ENCODE peak calls at places on chromosomes 5 and 9, in five cellular contexts. H is aorta, W is mesothelial cell of epicardium, B is heart right ventricle, C is left lung. S is an unnamed sample.

GRCh38 chr5:167304834-167305469 is 986.5 kb upstream of the WWC1 start:
- DNase-seq in H (no peak), W (no peak), B (no peak), C (no peak), S (no peak)

GRCh38 chr9:18923671-18924430 is 109.2 kb downstream of the SAXO1 start:
- DNase-seq in C (no peak), H (no peak), W (no peak), B (no peak), S (no peak)

GRCh38 chr9:69433426-69433825 is 108.4 kb downstream of the ENTREP1 start:
- DNase-seq in H (no peak), C (no peak), B (no peak), W (no peak), S (no peak)

GRCh38 chr9:111038336-111039202 is at the start of gene LPAR1:
- DNase-seq in H (peak), W (peak), B (peak), C (peak), S (peak)

GRCh38 chr5:128100860-128101557 is 17.4 kb downstream of the SLC12A2 start:
- DNase-seq in H (no peak), B (no peak), C (no peak), W (no peak), S (no peak)

GRCh38 chr9:136282272-136282861 is 21.5 kb downstream of the CCDC187 start:
- DNase-seq in H (no peak), C (no peak), B (no peak), W (no peak), S (no peak)

GRCh38 chr5:125412561-125413535 is 666.4 kb upstream of the ZNF608 start:
- DNase-seq in H (peak), B (peak), C (peak), W (peak), S (peak)

GRCh38 chr5:39052141-39052540 is 22.1 kb downstream of the RICTOR start:
- DNase-seq in C (no peak), B (no peak), H (no peak), W (no peak), S (no peak)

GRCh38 chr5:17252543-17252942 is 35.1 kb downstream of the BASP1 start:
- DNase-seq in W (no peak), B (no peak), C (no peak), H (no peak), S (no peak)

GRCh38 chr5:179345429-179346321 is at the start of gene ADAMTS2:
- DNase-seq in W (peak), B (peak), H (peak), C (peak), S (peak)

GRCh38 chr5:136021016-136021405 is 7.8 kb upstream of the TGFBI start:
- DNase-seq in W (no peak), C (no peak), B (no peak), H (no peak), S (no peak)

GRCh38 chr5:6649186-6649585 is 15.9 kb downstream of the SRD5A1 start:
- DNase-seq in B (no peak), C (no peak), W (no peak), H (no peak), S (no peak)

GRCh38 chr5:135069895-135070657 is 36.0 kb upstream of the PITX1 start:
- DNase-seq in B (no peak), W (no peak), H (no peak), C (peak), S (peak)

GRCh38 chr5:72855821-72856220 is 39.4 kb downstream of the TNPO1 start:
- DNase-seq in W (no peak), B (no peak), H (no peak), C (no peak), S (no peak)